ENCODE peak calls at places on chromosomes 12 and 14, in seven cellular contexts. D is GM23338, F is GM23248, Y is PC-3, R is neural progenitor cell, C is hepatocyte, P is SK-N-SH. N is an unnamed sample.

GRCh38 chr12:68479832-68480291 is 130.8 kb upstream of the RAP1B start:
- DNase-seq in D (no peak), F (peak; percentile 63), Y (peak; percentile 64), R (no peak), C (no peak), P (no peak), N (no peak)

GRCh38 chr14:99158646-99159165 is 113.3 kb downstream of the BCL11B start:
- DNase-seq in D (no peak), F (no peak), Y (no peak), R (no peak), C (no peak), P (no peak), N (no peak)

GRCh38 chr12:109440851-109441490 is 36.1 kb downstream of the KCTD10 start:
- DNase-seq in D (peak; percentile 56), F (no peak), Y (no peak), R (peak; percentile 18), C (peak; percentile 27), P (peak; percentile 57), N (no peak)

GRCh38 chr14:20667957-20668356 is 16.4 kb upstream of the RNASE4 start:
- DNase-seq in D (no peak), F (no peak), Y (no peak), R (no peak), C (no peak), P (no peak), N (peak; percentile 83)

GRCh38 chr14:74840603-74841030 is 35.3 kb downstream of the PROX2 start:
- DNase-seq in D (no peak), F (no peak), Y (no peak), R (no peak), C (no peak), P (no peak), N (no peak)

GRCh38 chr14:30375280-30375892 is 183.6 kb upstream of the G2E3 start:
- DNase-seq in D (peak; percentile 81), F (peak; percentile 62), Y (peak; percentile 78), R (peak; percentile 64), C (peak; percentile 71), P (peak; percentile 47), N (peak; percentile 51)

GRCh38 chr12:41486718-41487117 is 298.6 kb downstream of the PDZRN4 start:
- DNase-seq in D (peak; percentile 24), F (peak; percentile 34), Y (peak; percentile 39), R (peak; percentile 11), C (no peak), P (no peak), N (no peak)

GRCh38 chr12:52971701-52972329 is 22.9 kb downstream of the KRT18 start:
- DNase-seq in D (peak; percentile 51), F (peak; percentile 93), Y (peak; percentile 83), R (peak; percentile 47), C (peak; percentile 79), P (no peak), N (no peak)

GRCh38 chr14:98143566-98143965 is 1128.4 kb downstream of the BCL11B start:
- DNase-seq in D (no peak), F (no peak), Y (no peak), R (no peak), C (no peak), P (no peak), N (no peak)

GRCh38 chr14:96090441-96091148 is 51.4 kb downstream of the C14orf132 start:
- DNase-seq in D (no peak), F (peak; percentile 72), Y (no peak), R (no peak), C (peak; percentile 70), P (peak; percentile 83), N (no peak)

GRCh38 chr12:66011731-66012130 is 118.8 kb downstream of the LLPH start:
- DNase-seq in D (no peak), F (peak; percentile 50), Y (no peak), R (no peak), C (no peak), P (no peak), N (no peak)

GRCh38 chr14:97410667-97411286 is 613.6 kb downstream of the VRK1 start:
- DNase-seq in D (peak; percentile 36), F (no peak), Y (peak; percentile 35), R (peak; percentile 28), C (no peak), P (no peak), N (no peak)

GRCh38 chr14:29028973-29029582 is 262.5 kb downstream of the FOXG1 start:
- DNase-seq in D (peak; percentile 83), F (no peak), Y (peak; percentile 59), R (peak; percentile 73), C (peak; percentile 73), P (no peak), N (no peak)

GRCh38 chr12:54265364-54265812 is 14.5 kb downstream of the CBX5 start:
- DNase-seq in D (no peak), F (no peak), Y (no peak), R (no peak), C (no peak), P (peak; percentile 48), N (no peak)

GRCh38 chr12:132084681-132085635 is 59.2 kb downstream of the DDX51 start:
- DNase-seq in D (peak; percentile 84), F (peak; percentile 82), Y (peak; percentile 51), R (peak; percentile 90), C (peak; percentile 87), P (peak; percentile 87), N (peak; percentile 47)

GRCh38 chr14:53044486-53044885 is 93.6 kb upstream of the FERMT2 start:
- DNase-seq in D (no peak), F (peak; percentile 89), Y (peak; percentile 69), R (no peak), C (peak; percentile 22), P (no peak), N (no peak)

GRCh38 chr12:91920740-91921139 is 224.9 kb downstream of the BTG1 start:
- DNase-seq in D (no peak), F (no peak), Y (no peak), R (no peak), C (no peak), P (no peak), N (no peak)

GRCh38 chr12:10366875-10367274 is 23.0 kb downstream of the KLRK1 start:
- DNase-seq in D (no peak), F (peak; percentile 63), Y (peak; percentile 49), R (no peak), C (peak; percentile 42), P (no peak), N (peak; percentile 63)

GRCh38 chr12:129332286-129332685 is 479.0 kb downstream of the GLT1D1 start:
- DNase-seq in D (no peak), F (no peak), Y (no peak), R (no peak), C (no peak), P (no peak), N (no peak)

GRCh38 chr12:48351022-48351708 is 446 bp upstream of the ZNF641 start:
- DNase-seq in D (peak; percentile 72), F (peak; percentile 89), Y (peak; percentile 69), R (no peak), C (peak; percentile 89), P (no peak), N (no peak)

GRCh38 chr14:96626121-96626768 is 124.1 kb downstream of the PAPOLA start:
- DNase-seq in D (no peak), F (no peak), Y (no peak), R (no peak), C (no peak), P (no peak), N (no peak)

GRCh38 chr12:106955377-106956047 is at the start of gene TMEM263:
- DNase-seq in D (peak; percentile 93), F (peak; percentile 98), Y (peak; percentile 94), R (peak; percentile 97), C (peak; percentile 98), P (peak; percentile 100), N (peak; percentile 95)

GRCh38 chr12:19794116-19794515 is 354.8 kb downstream of the AEBP2 start:
- DNase-seq in D (no peak), F (no peak), Y (no peak), R (no peak), C (no peak), P (no peak), N (no peak)
- TF ChIP-seq EZH2phosphoT487 in D (no peak), F (no peak), Y (no peak), R (no peak), C (no peak), P (no peak), N (no peak)

DNA sequence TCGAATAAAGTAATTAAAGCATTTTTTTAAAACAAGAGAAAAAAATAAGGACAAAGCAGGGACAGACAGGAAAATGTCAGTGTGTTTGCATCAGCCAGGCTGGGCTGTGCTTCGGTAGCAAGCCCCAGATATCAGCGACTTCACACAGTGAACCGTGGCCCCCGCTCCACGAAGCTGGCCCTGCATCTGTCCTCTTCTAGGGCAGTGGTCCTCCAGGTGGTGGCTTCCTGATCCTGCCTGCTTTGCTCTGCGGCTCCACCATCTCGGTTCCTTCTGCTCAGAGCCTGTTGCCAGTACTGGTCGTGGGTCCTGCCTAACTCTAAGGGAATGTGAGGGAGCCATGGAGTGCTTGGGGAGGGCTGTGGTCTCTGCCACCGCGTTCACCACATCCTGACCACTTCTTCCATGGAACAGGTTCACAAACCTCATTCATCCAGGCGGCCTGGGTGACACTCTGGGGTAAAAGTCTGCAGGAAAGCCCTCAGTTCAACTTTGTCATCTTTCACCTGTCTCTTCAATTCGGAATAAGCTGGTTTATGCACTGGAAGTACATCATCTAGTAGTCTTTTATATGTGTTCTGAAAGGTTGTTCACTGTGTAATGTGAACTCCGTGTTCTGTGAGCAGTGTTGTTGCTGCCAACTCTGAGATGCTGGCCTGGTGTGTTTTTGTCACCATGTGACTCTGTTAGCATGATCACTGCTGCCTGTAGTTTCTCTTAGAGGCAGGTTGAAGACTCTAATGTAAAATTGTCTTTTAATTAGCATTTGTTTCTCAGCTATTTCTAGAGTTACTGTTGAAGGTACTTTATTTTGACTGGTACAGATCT is 47.9 kb downstream of the ANKRD9 start:
- DNase-seq in D (no peak), F (no peak), Y (no peak), R (no peak), C (no peak), P (no peak), N (no peak)
- TF ChIP-seq EZH2phosphoT487 in D (no peak), F (no peak), Y (no peak), R (no peak), C (no peak), P (no peak), N (no peak)

DNA sequence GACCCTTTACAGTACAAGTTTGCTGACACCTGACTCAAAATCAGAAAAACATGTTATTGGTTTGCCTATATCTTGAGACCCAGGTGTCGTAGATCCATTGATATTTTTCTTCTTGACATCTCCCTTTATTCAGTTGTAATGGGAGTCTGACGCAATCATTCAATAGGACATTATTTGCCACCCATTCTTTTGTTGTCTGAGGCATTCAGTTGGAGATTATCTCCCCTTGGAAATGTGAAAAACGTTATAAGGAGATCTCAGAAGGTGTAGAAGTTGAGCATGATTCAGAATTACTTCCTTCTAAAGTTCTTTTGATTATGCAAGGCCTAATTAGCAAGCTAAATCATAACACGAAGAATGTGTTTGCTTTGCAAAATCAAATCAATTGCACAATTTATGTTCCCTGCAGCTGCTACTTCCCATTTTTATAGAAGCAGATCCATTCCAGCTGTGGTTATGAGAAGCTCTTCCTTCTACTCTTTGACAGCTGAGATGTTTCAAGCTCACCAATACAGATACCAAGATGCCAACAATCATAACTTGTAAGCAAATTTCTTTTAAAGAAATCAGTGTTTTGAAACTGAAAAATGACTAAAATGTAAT is 228.2 kb upstream of the SYT1 start:
- DNase-seq in D (no peak), F (peak; percentile 2), Y (no peak), R (peak; percentile 6), C (no peak), P (no peak), N (no peak)
- TF ChIP-seq EZH2phosphoT487 in D (no peak), F (no peak), Y (no peak), R (no peak), C (no peak), P (no peak), N (no peak)

DNA sequence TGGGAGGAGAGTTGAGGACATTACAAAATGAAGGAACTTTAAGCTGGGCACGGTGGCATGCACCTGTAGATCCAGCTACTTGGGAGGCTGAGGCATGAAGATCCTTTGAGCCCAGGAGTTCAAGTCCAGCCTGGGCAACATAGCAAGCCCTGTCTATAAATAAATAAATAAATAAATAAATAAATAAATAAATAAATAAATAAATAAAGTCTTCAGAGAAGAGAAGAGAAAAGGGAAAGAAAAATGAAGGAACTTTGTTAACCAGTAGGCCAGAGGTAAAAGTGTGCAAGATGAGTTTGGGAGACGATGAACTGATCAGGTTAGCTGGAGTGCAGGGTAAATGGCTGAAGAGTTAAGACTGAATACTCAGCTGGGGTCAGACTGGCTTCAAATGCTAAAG is 20.1 kb downstream of the PNMA1 start:
- DNase-seq in D (no peak), F (no peak), Y (no peak), R (no peak), C (no peak), P (no peak), N (no peak)
- TF ChIP-seq EZH2phosphoT487 in D (no peak), F (no peak), Y (no peak), R (no peak), C (no peak), P (no peak), N (no peak)